ENCODE peak calls at places on chromosomes 2 and 18, in nine cellular contexts. O is activated CD8-positive, alpha-beta T cell treated with anti-CD3 and anti-CD28 coated beads for 36 hours; J is NCI-H1092 treated with DMSO at 0.1 percent for 48 hours; A is non-pigmented ciliary epithelial cell; Q is RKO; X is AG20443; V is NCI-H1436; E is CD8-positive, alpha-beta T cell; D is stimulated activated CD4-positive, alpha-beta T cell treated with anti-CD3 and anti-CD28 coated beads, Interleukin-4, amount 100 ng/mL, for 48 hours. Y is an unnamed sample.

GRCh38 chr18:70415823-70416488 is 127.1 kb downstream of the SOCS6 start:
- DNase-seq in O (no peak), J (no peak), A (no peak), Q (no peak), X (no peak), V (no peak), E (no peak), D (no peak), Y (no peak)

GRCh38 chr2:240884221-240884620 is 11.7 kb downstream of the MAB21L4 start:
- DNase-seq in O (no peak), J (no peak), A (no peak), Q (no peak), X (no peak), V (no peak), E (no peak), D (no peak), Y (no peak)

GRCh38 chr18:22983175-22983574 is 50.0 kb downstream of the RBBP8 start:
- DNase-seq in O (no peak), J (peak; percentile 12), A (no peak), Q (peak; percentile 69), X (peak; percentile 24), V (no peak), E (no peak), D (no peak), Y (peak; percentile 9)

GRCh38 chr2:188032306-188032705 is 259.4 kb upstream of the GULP1 start:
- DNase-seq in O (no peak), J (no peak), A (no peak), Q (no peak), X (no peak), V (no peak), E (no peak), D (no peak), Y (no peak)

GRCh38 chr2:238711346-238711745 is 136.5 kb upstream of the TWIST2 start:
- DNase-seq in O (no peak), J (no peak), A (no peak), Q (no peak), X (no peak), V (no peak), E (no peak), D (no peak), Y (no peak)

GRCh38 chr2:119255760-119256573 is 32.3 kb downstream of the STEAP3 start:
- DNase-seq in O (no peak), J (no peak), A (peak; percentile 94), Q (peak; percentile 63), X (peak; percentile 82), V (no peak), E (no peak), D (no peak), Y (peak; percentile 97)

GRCh38 chr2:96117701-96118588 is 1.6 kb upstream of the ADRA2B start:
- DNase-seq in O (peak; percentile 35), J (no peak), A (no peak), Q (no peak), X (no peak), V (no peak), E (no peak), D (no peak), Y (no peak)

GRCh38 chr2:221553333-221553732 is 18.8 kb downstream of the EPHA4 start:
- DNase-seq in O (no peak), J (peak; percentile 69), A (no peak), Q (no peak), X (no peak), V (no peak), E (no peak), D (no peak), Y (no peak)

GRCh38 chr2:102438124-102438523 is 15.2 kb downstream of the IL18RAP start:
- DNase-seq in O (no peak), J (no peak), A (no peak), Q (no peak), X (no peak), V (no peak), E (no peak), D (no peak), Y (no peak)

GRCh38 chr2:776038-776437 is 98.8 kb upstream of the TMEM18 start:
- DNase-seq in O (no peak), J (no peak), A (no peak), Q (no peak), X (no peak), V (no peak), E (no peak), D (no peak), Y (no peak)

GRCh38 chr2:189506514-189506976 is 65.3 kb downstream of the WDR75 start:
- DNase-seq in O (peak; percentile 25), J (no peak), A (peak; percentile 9), Q (no peak), X (no peak), V (no peak), E (no peak), D (no peak), Y (no peak)

GRCh38 chr2:210195066-210195852 is 24.1 kb upstream of the KANSL1L start:
- DNase-seq in O (no peak), J (peak; percentile 59), A (no peak), Q (peak; percentile 74), X (peak; percentile 49), V (peak; percentile 56), E (no peak), D (no peak), Y (no peak)

GRCh38 chr2:8595821-8596600 is 85.8 kb upstream of the ID2 start:
- DNase-seq in O (no peak), J (no peak), A (no peak), Q (no peak), X (no peak), V (no peak), E (no peak), D (no peak), Y (no peak)

GRCh38 chr2:24922556-24922955 is 2.5 kb upstream of the ADCY3 start:
- DNase-seq in O (no peak), J (no peak), A (no peak), Q (no peak), X (no peak), V (no peak), E (no peak), D (no peak), Y (no peak)

GRCh38 chr2:25304339-25304728 is 37.4 kb downstream of the DNMT3A start:
- DNase-seq in O (no peak), J (no peak), A (no peak), Q (no peak), X (no peak), V (no peak), E (no peak), D (no peak), Y (no peak)

GRCh38 chr2:237892478-237892877 is 33.1 kb downstream of the RAMP1 start:
- DNase-seq in O (no peak), J (no peak), A (no peak), Q (no peak), X (no peak), V (no peak), E (no peak), D (no peak), Y (no peak)

Y was measured in skeletal muscle cell.